ENCODE peak calls at places on chromosomes 1 and 21, in eight cellular contexts. One of them, this sample, is unnamed.

GRCh38 chr1:40508375-40509341 is at the start of gene EXO5:
- DNase-seq in astrocyte of the spinal cord: peak
- DNase-seq in epithelial cell of esophagus: peak
- DNase-seq in IMR-90: peak
- DNase-seq in A549: peak
- DNase-seq in tibial nerve: peak
- DNase-seq in GM12865: peak
- DNase-seq in fibroblast of mammary gland: peak
- DNase-seq in this sample: peak

GRCh38 chr1:234608720-234609527 is 1.1 kb downstream of the IRF2BP2 start:
- DNase-seq in A549: peak
- DNase-seq in epithelial cell of esophagus: peak
- DNase-seq in tibial nerve: no peak
- DNase-seq in astrocyte of the spinal cord: peak
- DNase-seq in fibroblast of mammary gland: peak
- DNase-seq in GM12865: peak
- DNase-seq in IMR-90: no peak
- DNase-seq in this sample: peak

GRCh38 chr1:226678701-226679100 is 60.4 kb downstream of the ITPKB start:
- DNase-seq in tibial nerve: no peak
- DNase-seq in IMR-90: no peak
- DNase-seq in GM12865: no peak
- DNase-seq in epithelial cell of esophagus: no peak
- DNase-seq in A549: no peak
- DNase-seq in fibroblast of mammary gland: no peak
- DNase-seq in astrocyte of the spinal cord: no peak
- DNase-seq in this sample: no peak

GRCh38 chr1:36553591-36554417 is 71.1 kb upstream of the CSF3R start:
- DNase-seq in epithelial cell of esophagus: peak
- DNase-seq in astrocyte of the spinal cord: peak
- DNase-seq in fibroblast of mammary gland: peak
- DNase-seq in A549: peak
- DNase-seq in tibial nerve: peak
- DNase-seq in GM12865: peak
- DNase-seq in IMR-90: peak
- DNase-seq in this sample: peak

GRCh38 chr1:119141020-119141424 is 569 bp upstream of the WARS2 start:
- DNase-seq in astrocyte of the spinal cord: no peak
- DNase-seq in GM12865: peak
- DNase-seq in A549: peak
- DNase-seq in tibial nerve: peak
- DNase-seq in epithelial cell of esophagus: peak
- DNase-seq in fibroblast of mammary gland: peak
- DNase-seq in IMR-90: no peak
- DNase-seq in this sample: peak

GRCh38 chr1:74180490-74180889 is 17.5 kb downstream of the LRRIQ3 start:
- DNase-seq in tibial nerve: no peak
- DNase-seq in A549: no peak
- DNase-seq in astrocyte of the spinal cord: peak
- DNase-seq in fibroblast of mammary gland: peak
- DNase-seq in epithelial cell of esophagus: peak
- DNase-seq in GM12865: no peak
- DNase-seq in IMR-90: peak
- DNase-seq in this sample: peak

GRCh38 chr21:45167796-45168222 is 93.4 kb downstream of the ADARB1 start:
- DNase-seq in epithelial cell of esophagus: peak
- DNase-seq in IMR-90: peak
- DNase-seq in A549: no peak
- DNase-seq in fibroblast of mammary gland: peak
- DNase-seq in tibial nerve: no peak
- DNase-seq in GM12865: no peak
- DNase-seq in astrocyte of the spinal cord: peak
- DNase-seq in this sample: peak

GRCh38 chr1:40379785-40380452 is 6.4 kb downstream of the SMAP2 start:
- DNase-seq in IMR-90: peak
- DNase-seq in fibroblast of mammary gland: peak
- DNase-seq in astrocyte of the spinal cord: peak
- DNase-seq in A549: no peak
- DNase-seq in epithelial cell of esophagus: peak
- DNase-seq in GM12865: no peak
- DNase-seq in tibial nerve: no peak
- DNase-seq in this sample: peak

GRCh38 chr1:178628637-178629548 is 96.2 kb upstream of the RALGPS2 start:
- DNase-seq in GM12865: no peak
- DNase-seq in IMR-90: peak
- DNase-seq in tibial nerve: no peak
- DNase-seq in fibroblast of mammary gland: peak
- DNase-seq in A549: no peak
- DNase-seq in astrocyte of the spinal cord: peak
- DNase-seq in epithelial cell of esophagus: no peak
- DNase-seq in this sample: peak

GRCh38 chr1:205066221-205066818 is 17.9 kb downstream of the TMEM81 start:
- DNase-seq in tibial nerve: no peak
- DNase-seq in IMR-90: no peak
- DNase-seq in GM12865: no peak
- DNase-seq in astrocyte of the spinal cord: no peak
- DNase-seq in A549: no peak
- DNase-seq in fibroblast of mammary gland: no peak
- DNase-seq in epithelial cell of esophagus: no peak
- DNase-seq in this sample: no peak

GRCh38 chr1:148263128-148263905 is 111.2 kb upstream of the NBPF11 start:
- DNase-seq in IMR-90: peak
- DNase-seq in fibroblast of mammary gland: peak
- DNase-seq in GM12865: peak
- DNase-seq in epithelial cell of esophagus: peak
- DNase-seq in astrocyte of the spinal cord: peak
- DNase-seq in tibial nerve: peak
- DNase-seq in A549: peak
- DNase-seq in this sample: peak
- TF ChIP-seq CTCF in IMR-90: no peak
- TF ChIP-seq CTCF in fibroblast of mammary gland: no peak
- TF ChIP-seq CTCF in GM12865: no peak
- TF ChIP-seq CTCF in epithelial cell of esophagus: no peak
- TF ChIP-seq CTCF in astrocyte of the spinal cord: no peak
- TF ChIP-seq CTCF in tibial nerve: no peak
- TF ChIP-seq CTCF in A549: no peak
- TF ChIP-seq CTCF in this sample: no peak

GRCh38 chr1:94820918-94821317 is 761 bp downstream of the SLC44A3 start:
- DNase-seq in IMR-90: no peak
- DNase-seq in tibial nerve: no peak
- DNase-seq in GM12865: no peak
- DNase-seq in epithelial cell of esophagus: peak
- DNase-seq in fibroblast of mammary gland: no peak
- DNase-seq in astrocyte of the spinal cord: no peak
- DNase-seq in A549: no peak
- DNase-seq in this sample: no peak
- H3K4me3 ChIP-seq in IMR-90: no peak
- H3K4me3 ChIP-seq in tibial nerve: peak
- H3K4me3 ChIP-seq in GM12865: no peak
- H3K4me3 ChIP-seq in epithelial cell of esophagus: peak
- H3K4me3 ChIP-seq in fibroblast of mammary gland: no peak
- H3K4me3 ChIP-seq in astrocyte of the spinal cord: peak
- H3K4me3 ChIP-seq in A549: peak
- H3K4me3 ChIP-seq in this sample: no peak

GRCh38 chr1:156591181-156591431 is 470 bp upstream of the NAXE start:
- DNase-seq in astrocyte of the spinal cord: no peak
- DNase-seq in fibroblast of mammary gland: no peak
- DNase-seq in IMR-90: no peak
- DNase-seq in GM12865: no peak
- DNase-seq in epithelial cell of esophagus: no peak
- DNase-seq in A549: no peak
- DNase-seq in tibial nerve: no peak
- DNase-seq in this sample: no peak
- TF ChIP-seq CTCF in astrocyte of the spinal cord: no peak
- TF ChIP-seq CTCF in fibroblast of mammary gland: no peak
- TF ChIP-seq CTCF in IMR-90: no peak
- TF ChIP-seq CTCF in GM12865: no peak
- TF ChIP-seq CTCF in epithelial cell of esophagus: no peak
- TF ChIP-seq CTCF in A549: no peak
- TF ChIP-seq CTCF in tibial nerve: no peak
- TF ChIP-seq CTCF in this sample: no peak

DNA sequence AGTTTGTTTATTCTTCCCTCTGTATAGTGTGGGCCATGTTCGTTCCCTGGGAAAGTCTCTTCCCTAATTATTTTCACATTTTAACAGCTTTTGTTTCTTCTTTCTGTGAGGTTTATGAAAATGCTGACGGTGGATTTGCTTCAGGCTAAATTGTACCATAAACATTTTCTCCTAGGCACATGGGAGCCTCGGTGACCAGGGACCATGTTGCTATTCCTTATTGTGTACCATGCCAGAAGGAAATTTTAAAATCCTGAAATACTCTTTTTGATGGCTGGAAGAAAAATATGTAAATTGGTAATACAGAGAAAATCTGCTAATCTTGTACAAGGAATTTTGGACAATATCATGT is 230.1 kb upstream of the JUN start:
- DNase-seq in tibial nerve: no peak
- DNase-seq in A549: no peak
- DNase-seq in epithelial cell of esophagus: no peak
- DNase-seq in IMR-90: no peak
- DNase-seq in fibroblast of mammary gland: no peak
- DNase-seq in astrocyte of the spinal cord: no peak
- DNase-seq in GM12865: no peak
- DNase-seq in this sample: no peak
- H3K4me3 ChIP-seq in tibial nerve: peak
- H3K4me3 ChIP-seq in A549: no peak
- H3K4me3 ChIP-seq in epithelial cell of esophagus: no peak
- H3K4me3 ChIP-seq in IMR-90: no peak
- H3K4me3 ChIP-seq in fibroblast of mammary gland: no peak
- H3K4me3 ChIP-seq in astrocyte of the spinal cord: no peak
- H3K4me3 ChIP-seq in GM12865: peak
- H3K4me3 ChIP-seq in this sample: no peak

GRCh38 chr1:79852004-79852403 is 845.5 kb upstream of the ADGRL4 start:
- DNase-seq in fibroblast of mammary gland: no peak
- DNase-seq in GM12865: peak
- DNase-seq in tibial nerve: no peak
- DNase-seq in A549: no peak
- DNase-seq in astrocyte of the spinal cord: no peak
- DNase-seq in IMR-90: no peak
- DNase-seq in epithelial cell of esophagus: peak
- DNase-seq in this sample: no peak
- TF ChIP-seq CTCF in fibroblast of mammary gland: peak
- TF ChIP-seq CTCF in GM12865: peak
- TF ChIP-seq CTCF in tibial nerve: no peak
- TF ChIP-seq CTCF in A549: peak
- TF ChIP-seq CTCF in astrocyte of the spinal cord: peak
- TF ChIP-seq CTCF in IMR-90: no peak
- TF ChIP-seq CTCF in epithelial cell of esophagus: peak
- TF ChIP-seq CTCF in this sample: peak

DNA sequence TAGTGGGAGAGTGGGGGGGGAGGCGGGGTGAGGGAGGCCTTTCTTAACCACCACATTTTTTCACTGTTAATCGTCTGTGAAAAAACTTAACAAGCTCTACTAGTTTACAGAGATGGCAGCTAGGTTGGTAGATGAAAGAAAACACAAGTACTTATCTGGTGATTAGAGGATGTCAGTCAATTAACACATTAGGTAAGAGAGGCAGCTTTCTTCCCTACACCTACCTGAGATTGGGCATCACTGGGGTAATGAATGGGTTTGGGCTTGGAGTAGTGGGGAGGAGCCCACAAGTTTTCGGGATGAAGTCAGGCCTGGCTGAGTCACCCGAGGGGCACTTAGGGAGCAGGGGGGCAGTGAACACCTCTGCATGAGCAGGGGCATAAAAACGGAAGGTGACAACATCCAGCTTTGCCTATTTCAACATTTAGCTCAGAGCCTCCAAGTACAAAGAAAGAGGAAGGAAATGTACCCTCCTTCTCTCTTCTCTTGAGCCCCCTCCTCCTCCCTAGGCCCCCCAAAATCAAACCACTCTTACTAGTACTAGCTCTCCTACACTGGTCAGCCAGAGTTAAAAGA is 2.5 kb downstream of the LBR start:
- DNase-seq in tibial nerve: no peak
- DNase-seq in fibroblast of mammary gland: peak
- DNase-seq in astrocyte of the spinal cord: no peak
- DNase-seq in A549: no peak
- DNase-seq in epithelial cell of esophagus: peak
- DNase-seq in IMR-90: peak
- DNase-seq in GM12865: no peak
- DNase-seq in this sample: no peak
- H3K4me3 ChIP-seq in tibial nerve: no peak
- H3K4me3 ChIP-seq in fibroblast of mammary gland: peak
- H3K4me3 ChIP-seq in astrocyte of the spinal cord: no peak
- H3K4me3 ChIP-seq in A549: no peak
- H3K4me3 ChIP-seq in epithelial cell of esophagus: no peak
- H3K4me3 ChIP-seq in IMR-90: no peak
- H3K4me3 ChIP-seq in GM12865: peak
- H3K4me3 ChIP-seq in this sample: no peak

GRCh38 chr1:157577420-157577819 is 20.5 kb downstream of the FCRL4 start:
- DNase-seq in IMR-90: no peak
- DNase-seq in A549: no peak
- DNase-seq in epithelial cell of esophagus: no peak
- DNase-seq in fibroblast of mammary gland: no peak
- DNase-seq in tibial nerve: no peak
- DNase-seq in astrocyte of the spinal cord: no peak
- DNase-seq in GM12865: no peak
- DNase-seq in this sample: no peak
- TF ChIP-seq CTCF in IMR-90: no peak
- TF ChIP-seq CTCF in A549: no peak
- TF ChIP-seq CTCF in epithelial cell of esophagus: no peak
- TF ChIP-seq CTCF in fibroblast of mammary gland: no peak
- TF ChIP-seq CTCF in tibial nerve: no peak
- TF ChIP-seq CTCF in astrocyte of the spinal cord: no peak
- TF ChIP-seq CTCF in GM12865: no peak
- TF ChIP-seq CTCF in this sample: no peak

DNA sequence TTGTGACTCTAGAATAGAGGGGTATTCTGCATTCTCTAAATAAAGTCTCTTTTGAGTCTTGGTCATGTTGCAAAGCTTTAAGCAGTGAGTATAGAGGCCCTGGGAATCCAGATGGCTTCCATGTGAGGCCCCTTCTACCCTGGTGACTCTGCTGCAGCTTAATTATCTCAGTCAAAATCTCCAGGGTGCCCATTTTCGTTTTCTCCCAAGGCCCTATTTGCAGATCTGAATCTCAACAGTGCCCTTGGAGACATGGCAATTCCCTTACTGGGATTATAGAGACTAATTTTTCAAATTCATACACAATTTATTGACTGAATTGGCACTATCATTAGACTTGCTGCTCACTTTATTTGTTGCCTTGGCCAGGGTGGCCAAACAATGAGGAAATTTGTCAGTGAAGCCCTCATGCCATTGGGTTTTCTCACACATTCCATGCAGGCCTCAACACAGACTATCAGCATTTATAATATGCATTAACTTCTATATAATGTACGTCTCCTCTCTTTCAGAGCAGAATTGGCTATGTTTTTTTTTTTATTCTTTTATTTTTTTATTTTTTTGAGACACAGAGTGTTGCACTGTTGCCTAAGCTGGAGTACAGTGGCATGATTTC is 35.1 kb downstream of the PROX1 start:
- DNase-seq in A549: no peak
- DNase-seq in GM12865: no peak
- DNase-seq in IMR-90: no peak
- DNase-seq in astrocyte of the spinal cord: no peak
- DNase-seq in epithelial cell of esophagus: peak
- DNase-seq in fibroblast of mammary gland: no peak
- DNase-seq in tibial nerve: no peak
- DNase-seq in this sample: no peak
- H3K4me3 ChIP-seq in A549: no peak
- H3K4me3 ChIP-seq in GM12865: no peak
- H3K4me3 ChIP-seq in IMR-90: no peak
- H3K4me3 ChIP-seq in astrocyte of the spinal cord: no peak
- H3K4me3 ChIP-seq in epithelial cell of esophagus: no peak
- H3K4me3 ChIP-seq in fibroblast of mammary gland: no peak
- H3K4me3 ChIP-seq in tibial nerve: no peak
- H3K4me3 ChIP-seq in this sample: no peak